ENCODE peak calls at places on chromosome 14, in six cellular contexts. Q is heart left ventricle; X is NCI-H510A treated with DMSO at 0.1 percent for 48 hours; Y is amygdala; B is stimulated activated effector memory CD8-positive, alpha-beta T cell treated with anti-CD3 and anti-CD28 coated beads, Interleukin-12 subunit alpha, Interleukin-12 subunit beta, amount 100 ng/mL, for 72 hours; M is COR-L47. T is an unnamed sample.

GRCh38 chr14:93007225-93007997 is 84.5 kb downstream of the CHGA start:
- DNase-seq in Q (peak; percentile 78), X (no peak), Y (no peak), B (no peak), M (no peak), T (no peak)

GRCh38 chr14:32552766-32553165 is 223.7 kb downstream of the AKAP6 start:
- DNase-seq in Q (no peak), X (no peak), Y (no peak), B (no peak), M (no peak), T (no peak)

GRCh38 chr14:103070971-103071542 is 13.0 kb upstream of the LBHD2 start:
- DNase-seq in Q (no peak), X (no peak), Y (no peak), B (no peak), M (no peak), T (no peak)

GRCh38 chr14:34498684-34499412 is 36.8 kb upstream of the SPTSSA start:
- DNase-seq in Q (no peak), X (peak; percentile 21), Y (no peak), B (no peak), M (peak; percentile 56), T (no peak)

GRCh38 chr14:21852061-21852664 is 178.5 kb upstream of the OR4E1 start:
- DNase-seq in Q (no peak), X (no peak), Y (peak; percentile 52), B (peak; percentile 74), M (peak; percentile 3), T (peak; percentile 5)

GRCh38 chr14:68775614-68776126 is 17.2 kb downstream of the ZFP36L1 start:
- DNase-seq in Q (peak; percentile 19), X (no peak), Y (no peak), B (no peak), M (no peak), T (no peak)

GRCh38 chr14:99037777-99038176 is 234.2 kb downstream of the BCL11B start:
- DNase-seq in Q (no peak), X (no peak), Y (no peak), B (no peak), M (no peak), T (no peak)

GRCh38 chr14:21258889-21259787 is 10.1 kb downstream of the HNRNPC start:
- DNase-seq in Q (no peak), X (no peak), Y (no peak), B (no peak), M (no peak), T (no peak)

GRCh38 chr14:100239200-100239839 is 376 bp downstream of the YY1 start:
- DNase-seq in Q (peak; percentile 45), X (no peak), Y (peak; percentile 43), B (peak; percentile 64), M (peak; percentile 4), T (no peak)

GRCh38 chr14:80364274-80364673 is 153.0 kb upstream of the DIO2 start:
- DNase-seq in Q (no peak), X (peak; percentile 38), Y (no peak), B (no peak), M (peak; percentile 27), T (no peak)

GRCh38 chr14:104856157-104856868 is 8.8 kb upstream of the CEP170B start:
- DNase-seq in Q (no peak), X (no peak), Y (no peak), B (no peak), M (no peak), T (no peak)

GRCh38 chr14:82362452-82362851 is 828.8 kb upstream of the SEL1L start:
- DNase-seq in Q (no peak), X (no peak), Y (no peak), B (no peak), M (no peak), T (no peak)

GRCh38 chr14:104023325-104024055 is 62.0 kb upstream of the ASPG start:
- DNase-seq in Q (no peak), X (no peak), Y (no peak), B (no peak), M (no peak), T (no peak)

GRCh38 chr14:23548351-23549318 is 2.9 kb downstream of the ZFHX2 start:
- DNase-seq in Q (no peak), X (no peak), Y (no peak), B (no peak), M (no peak), T (no peak)

GRCh38 chr14:104516906-104517305 is 62.7 kb upstream of the C14orf180 start:
- DNase-seq in Q (no peak), X (no peak), Y (no peak), B (no peak), M (no peak), T (no peak)

GRCh38 chr14:22852599-22852939 is 16.2 kb downstream of the MMP14 start:
- DNase-seq in Q (no peak), X (no peak), Y (no peak), B (no peak), M (no peak), T (no peak)

GRCh38 chr14:39374846-39375245 is 57.4 kb downstream of the FBXO33 start:
- DNase-seq in Q (no peak), X (no peak), Y (no peak), B (no peak), M (no peak), T (no peak)

GRCh38 chr14:69625299-69626131 is 14.1 kb downstream of the SUSD6 start:
- DNase-seq in Q (peak; percentile 84), X (no peak), Y (peak; percentile 50), B (peak; percentile 87), M (no peak), T (no peak)

GRCh38 chr14:100645200-100645985 is 58.2 kb upstream of the BEGAIN start:
- DNase-seq in Q (peak; percentile 79), X (peak; percentile 90), Y (peak; percentile 75), B (peak; percentile 90), M (peak; percentile 96), T (peak; percentile 66)

GRCh38 chr14:89422181-89422951 is 5.3 kb upstream of the FOXN3 start:
- DNase-seq in Q (no peak), X (no peak), Y (no peak), B (no peak), M (no peak), T (no peak)

GRCh38 chr14:103558071-103558882 is 4.2 kb downstream of the BAG5 start:
- DNase-seq in Q (no peak), X (peak; percentile 91), Y (no peak), B (no peak), M (no peak), T (no peak)

GRCh38 chr14:103518416-103519042 is 4.1 kb downstream of the CKB start:
- DNase-seq in Q (peak; percentile 64), X (peak; percentile 22), Y (peak; percentile 67), B (peak; percentile 80), M (peak; percentile 73), T (no peak)

GRCh38 chr14:73295198-73295796 is 58.0 kb downstream of the PAPLN start:
- DNase-seq in Q (no peak), X (peak; percentile 57), Y (no peak), B (no peak), M (peak; percentile 51), T (no peak)

GRCh38 chr14:75295061-75295461 is 16.4 kb downstream of the FOS start:
- DNase-seq in Q (peak; percentile 71), X (peak; percentile 40), Y (peak; percentile 55), B (no peak), M (no peak), T (no peak)